ENCODE peak calls at places on chromosomes 13 and 19, in seven cellular contexts. I is psoas muscle; Z is prostate gland; F is GM23248; L is CD8-positive, alpha-beta T cell; G is A673; K is cardiac muscle cell. P is an unnamed sample.
A peak's percentile ranks its signal among the peaks of the same experiment; 100 is the strongest.

GRCh38 chr19:36245210-36246005 is 30.5 kb downstream of the ZNF146 start:
- DNase-seq in I (no peak), Z (no peak), F (peak; percentile 38), L (no peak), G (peak; percentile 35), K (no peak), P (no peak)

GRCh38 chr13:106212436-106213010 is 322.9 kb downstream of the EFNB2 start:
- DNase-seq in I (no peak), Z (no peak), F (no peak), L (no peak), G (no peak), K (no peak), P (no peak)

GRCh38 chr19:50050406-50051223 is 24.8 kb downstream of the ZNF473 start:
- DNase-seq in I (peak; percentile 84), Z (peak; percentile 75), F (peak; percentile 97), L (peak; percentile 73), G (peak; percentile 94), K (peak; percentile 70), P (peak; percentile 89)

GRCh38 chr19:46529622-46530451 is 34.2 kb upstream of the PNMA8B start:
- DNase-seq in I (peak; percentile 70), Z (peak; percentile 33), F (peak; percentile 78), L (peak; percentile 69), G (peak; percentile 76), K (peak; percentile 66), P (peak; percentile 74)

GRCh38 chr13:24680258-24680920 is at the start of gene ATP12A:
- DNase-seq in I (no peak), Z (peak; percentile 17), F (peak; percentile 52), L (peak; percentile 21), G (peak; percentile 7), K (peak; percentile 49), P (no peak)

GRCh38 chr13:62185631-62186256 is 770.1 kb upstream of the PCDH20 start:
- DNase-seq in I (no peak), Z (no peak), F (no peak), L (no peak), G (no peak), K (no peak), P (no peak)

GRCh38 chr19:39448271-39448670 is 2.9 kb downstream of the SUPT5H start:
- DNase-seq in I (no peak), Z (no peak), F (peak; percentile 67), L (no peak), G (no peak), K (no peak), P (no peak)

GRCh38 chr13:66492479-66492878 is 737.7 kb downstream of the PCDH9 start:
- DNase-seq in I (no peak), Z (no peak), F (no peak), L (no peak), G (peak; percentile 1), K (peak; percentile 38), P (no peak)

GRCh38 chr19:35084078-35084762 is 31.4 kb upstream of the FXYD3 start:
- DNase-seq in I (no peak), Z (no peak), F (no peak), L (no peak), G (no peak), K (no peak), P (no peak)

DNA sequence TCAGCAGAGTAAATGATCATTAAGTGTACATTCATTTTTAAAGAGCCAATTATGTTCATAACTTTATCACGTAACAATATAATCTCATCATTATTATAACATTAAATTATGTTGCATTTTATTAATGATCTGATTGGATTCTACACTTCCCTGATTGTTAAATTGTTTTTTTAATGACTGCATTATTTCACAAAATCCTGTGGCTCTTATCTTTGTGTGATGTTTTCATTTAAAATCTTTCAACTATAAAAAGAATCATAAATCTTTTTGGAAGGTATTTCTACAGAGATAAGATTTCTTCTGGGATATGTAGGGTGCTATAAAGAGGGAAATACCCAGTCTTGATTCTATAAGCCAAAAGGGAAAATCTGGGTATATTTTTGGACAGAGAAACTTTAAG is 101.7 kb downstream of the ZIC5 start:
- DNase-seq in I (no peak), Z (no peak), F (no peak), L (no peak), G (no peak), K (no peak), P (no peak)
- H3K27me3 ChIP-seq in I (no peaks in the 10 kb centered on the region), Z (no peaks in the 10 kb centered on the region), F (peaks cover under 1% of the 10 kb centered on the region), L (no peaks in the 10 kb centered on the region), G (no peaks in the 10 kb centered on the region), K (no peaks in the 10 kb centered on the region), P (no peaks in the 10 kb centered on the region)

GRCh38 chr13:95641961-95642621 is 2.4 kb downstream of the DZIP1 start:
- DNase-seq in I (peak; percentile 43), Z (no peak), F (peak; percentile 77), L (no peak), G (peak; percentile 12), K (peak; percentile 32), P (no peak)

GRCh38 chr13:95643471-95643813 is 1.1 kb downstream of the DZIP1 start:
- DNase-seq in I (no peak), Z (no peak), F (peak; percentile 58), L (no peak), G (no peak), K (peak; percentile 37), P (no peak)

GRCh38 chr13:95643814-95644598 is 500 bp downstream of the DZIP1 start:
- DNase-seq in I (peak; percentile 33), Z (no peak), F (peak; percentile 74), L (no peak), G (peak; percentile 15), K (peak; percentile 58), P (no peak)

GRCh38 chr13:95643009-95643408 is 1.5 kb downstream of the DZIP1 start:
- DNase-seq in I (no peak), Z (no peak), F (no peak), L (no peak), G (no peak), K (no peak), P (no peak)

GRCh38 chr13:95641291-95641811 is 3.2 kb downstream of the DZIP1 start:
- DNase-seq in I (peak; percentile 21), Z (no peak), F (peak; percentile 33), L (no peak), G (no peak), K (no peak), P (no peak)
- H3K4me3 ChIP-seq in I (peak overlapping the region; percentile 49), Z (peak overlapping the region; percentile 20), F (peak overlapping the region; percentile 79), L (no peak overlapping the region), G (no peak overlapping the region), K (no peak overlapping the region), P (peak overlapping the region; percentile 49)

GRCh38 chr19:29643361-29643935 is 21.8 kb upstream of the PLEKHF1 start:
- DNase-seq in I (no peak), Z (no peak), F (no peak), L (no peak), G (no peak), K (no peak), P (no peak)

GRCh38 chr19:29645911-29646310 is 19.4 kb upstream of the PLEKHF1 start:
- DNase-seq in I (peak; percentile 43), Z (peak; percentile 44), F (peak; percentile 63), L (no peak), G (peak; percentile 35), K (no peak), P (peak; percentile 80)

GRCh38 chr19:29641597-29641996 is 23.7 kb upstream of the PLEKHF1 start:
- DNase-seq in I (no peak), Z (no peak), F (no peak), L (no peak), G (no peak), K (no peak), P (no peak)

GRCh38 chr19:29644179-29644578 is 21.1 kb upstream of the PLEKHF1 start:
- DNase-seq in I (no peak), Z (no peak), F (no peak), L (no peak), G (no peak), K (no peak), P (no peak)

DNA sequence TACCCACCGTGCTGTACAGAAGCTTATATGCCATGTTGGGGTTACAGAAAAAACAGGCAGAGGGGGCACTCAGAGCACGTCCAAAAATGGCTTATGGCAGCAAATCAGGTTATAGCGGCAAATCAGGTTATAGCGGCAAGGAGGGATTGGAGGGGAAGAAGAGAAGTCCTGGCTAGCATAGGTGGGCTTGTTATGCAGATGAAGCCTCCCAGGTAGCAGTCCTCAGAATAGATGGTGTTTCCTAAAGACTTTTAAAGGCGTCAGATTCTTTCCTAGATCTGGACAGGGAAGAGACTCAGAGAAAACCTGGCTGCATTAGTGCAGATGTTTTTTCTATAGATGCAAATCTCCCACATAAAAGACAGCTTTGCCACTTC is 19.8 kb upstream of the PLEKHF1 start:
- DNase-seq in I (no peak), Z (no peak), F (no peak), L (no peak), G (no peak), K (no peak), P (no peak)
- H3K27ac ChIP-seq in I (no peak overlapping the region), Z (no peak overlapping the region), F (no peak overlapping the region), L (no peak overlapping the region), G (no peak overlapping the region), K (no peak overlapping the region), P (peak overlapping the region; percentile 76)

GRCh38 chr13:99975626-99976025 is 4.1 kb upstream of the ZIC5 start:
- DNase-seq in I (no peak), Z (no peak), F (no peak), L (no peak), G (no peak), K (no peak), P (peak; percentile 26)
- H3K27me3 ChIP-seq in I (peaks cover 15% of the 10 kb centered on the region), Z (peaks cover 79% of the 10 kb centered on the region), F (peaks cover 89% of the 10 kb centered on the region), L (peaks cover 76% of the 10 kb centered on the region), G (no peaks in the 10 kb centered on the region), K (peaks cover 98% of the 10 kb centered on the region), P (peaks cover 77% of the 10 kb centered on the region)